ENCODE peak calls at places on chromosomes 11 and 22, in four cellular contexts. H, Y, C and W are unnamed samples. For H3K9me3, the result is how much of the 10 kb centered on the place peaks cover.

GRCh38 chr11:8087756-8088155 is 6.7 kb downstream of the TUB start:
- DNase-seq in H (no peak), Y (no peak), C (no peak), W (no peak)

GRCh38 chr22:18031670-18032454 is 7.5 kb upstream of the MICAL3 start:
- DNase-seq in H (peak), Y (no peak), C (no peak), W (peak)

GRCh38 chr11:66579017-66579606 is 10.7 kb upstream of the CTSF start:
- DNase-seq in H (peak), Y (peak), C (peak), W (peak)

GRCh38 chr11:10208045-10208674 is 85.9 kb downstream of the SBF2 start:
- DNase-seq in H (peak), Y (peak), C (peak), W (peak)

GRCh38 chr22:27345681-27346080 is 455.9 kb downstream of the MN1 start:
- DNase-seq in H (no peak), Y (no peak), C (no peak), W (no peak)

GRCh38 chr11:94885133-94885532 is 88.2 kb downstream of the CWC15 start:
- DNase-seq in H (peak), Y (no peak), C (no peak), W (no peak)

GRCh38 chr11:69654660-69655478 is 13.9 kb downstream of the CCND1 start:
- DNase-seq in H (no peak), Y (no peak), C (no peak), W (no peak)

GRCh38 chr11:113148076-113148475 is 166.3 kb upstream of the TTC12 start:
- DNase-seq in H (no peak), Y (no peak), C (no peak), W (no peak)

GRCh38 chr11:71305041-71305440 is 52.7 kb upstream of the SHANK2 start:
- DNase-seq in H (no peak), Y (no peak), C (no peak), W (no peak)

GRCh38 chr22:23289851-23290724 is 109.8 kb downstream of the BCR start:
- DNase-seq in H (peak), Y (peak), C (peak), W (no peak)

GRCh38 chr11:116044520-116044919 is 540.3 kb upstream of the CADM1 start:
- DNase-seq in H (no peak), Y (no peak), C (no peak), W (no peak)

GRCh38 chr11:134554861-134555260 is 142.8 kb upstream of the B3GAT1 start:
- DNase-seq in H (no peak), Y (no peak), C (no peak), W (no peak)

GRCh38 chr11:8503872-8504491 is 90.0 kb downstream of the STK33 start:
- DNase-seq in H (no peak), Y (no peak), C (no peak), W (no peak)

GRCh38 chr11:92008249-92008648 is 216.4 kb upstream of the FAT3 start:
- DNase-seq in H (no peak), Y (no peak), C (no peak), W (no peak)
- H3K9ac ChIP-seq in H (no peak), Y (no peak), C (no peak), W (no peak)

GRCh38 chr11:1099519-1100355 is 25.1 kb downstream of the MUC2 start:
- DNase-seq in H (no peak), Y (no peak), C (no peak), W (no peak)
- H3K9me3 ChIP-seq in H (under half), Y (under half), C (under half), W (under half)

DNA sequence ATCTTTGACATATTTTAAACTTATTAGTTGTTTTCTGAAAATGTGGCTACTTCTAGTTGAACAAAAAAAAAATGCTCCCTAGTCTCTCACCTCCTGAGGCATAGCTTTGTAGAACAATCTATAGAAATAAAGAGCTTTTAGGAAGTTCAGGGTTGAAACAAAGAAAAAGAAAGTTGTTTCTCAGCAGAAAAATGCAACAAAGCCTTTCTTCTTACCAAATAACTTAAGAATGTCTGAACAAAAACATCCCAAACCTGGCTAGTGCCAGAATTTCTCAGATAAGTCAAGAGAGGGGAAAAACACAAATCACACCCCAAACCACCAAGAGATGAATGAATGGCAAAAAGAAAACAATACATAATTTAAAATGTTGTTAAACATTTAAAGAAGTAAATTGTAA is 114.1 kb downstream of the MAML2 start:
- DNase-seq in H (peak), Y (no peak), C (no peak), W (no peak)
- H3K9ac ChIP-seq in H (no peak), Y (no peak), C (no peak), W (no peak)

GRCh38 chr11:47991266-47991830 is 11.0 kb downstream of the PTPRJ start:
- DNase-seq in H (peak), Y (peak), C (no peak), W (no peak)
- H3K9me3 ChIP-seq in H (under half), Y (under half), C (under half), W (under half)

GRCh38 chr11:12502041-12502440 is 124.7 kb downstream of the PARVA start:
- DNase-seq in H (peak), Y (no peak), C (no peak), W (no peak)
- H3K9ac ChIP-seq in H (no peak), Y (no peak), C (no peak), W (no peak)

DNA sequence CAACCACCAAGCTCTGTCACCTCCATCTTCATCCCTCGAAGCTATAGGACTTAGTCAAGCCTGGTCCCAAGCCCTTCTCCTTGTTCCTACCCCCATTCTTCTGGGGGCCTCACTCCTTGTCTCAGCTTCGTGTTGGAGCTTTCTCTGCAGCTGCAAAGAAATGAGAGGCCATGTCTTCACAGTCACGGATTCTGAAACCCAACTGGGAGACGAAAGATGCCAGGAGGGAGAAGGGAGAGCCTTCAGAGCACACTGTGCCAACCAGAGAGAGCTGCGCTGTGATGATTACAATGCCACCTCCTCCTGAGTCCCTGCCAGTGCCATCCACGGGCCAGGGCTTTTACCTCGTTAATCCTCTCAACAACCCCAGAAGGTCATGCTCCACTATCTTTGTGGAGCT is 469.3 kb downstream of the TBC1D22A start:
- DNase-seq in H (no peak), Y (no peak), C (no peak), W (no peak)
- H3K9me3 ChIP-seq in H (under half), Y (under half), C (under half), W (under half)

DNA sequence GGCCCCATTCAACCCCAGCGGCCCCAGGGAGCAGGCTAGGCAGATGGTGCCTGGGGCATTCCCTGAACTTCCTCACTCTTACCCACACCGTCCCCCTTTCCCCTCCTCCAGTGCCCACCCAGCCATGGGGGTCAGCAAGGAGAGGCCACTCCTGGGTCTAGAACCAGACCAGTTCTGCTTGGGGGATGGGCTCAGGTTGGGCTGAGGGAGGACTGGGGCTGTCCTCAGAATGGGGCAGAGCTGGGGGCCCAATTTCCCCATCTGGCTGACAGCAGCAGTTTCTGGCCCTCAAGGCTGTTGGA is 12.4 kb downstream of the SCYL1 start:
- DNase-seq in H (no peak), Y (no peak), C (no peak), W (no peak)
- H3K9ac ChIP-seq in H (no peak), Y (no peak), C (no peak), W (no peak)

DNA sequence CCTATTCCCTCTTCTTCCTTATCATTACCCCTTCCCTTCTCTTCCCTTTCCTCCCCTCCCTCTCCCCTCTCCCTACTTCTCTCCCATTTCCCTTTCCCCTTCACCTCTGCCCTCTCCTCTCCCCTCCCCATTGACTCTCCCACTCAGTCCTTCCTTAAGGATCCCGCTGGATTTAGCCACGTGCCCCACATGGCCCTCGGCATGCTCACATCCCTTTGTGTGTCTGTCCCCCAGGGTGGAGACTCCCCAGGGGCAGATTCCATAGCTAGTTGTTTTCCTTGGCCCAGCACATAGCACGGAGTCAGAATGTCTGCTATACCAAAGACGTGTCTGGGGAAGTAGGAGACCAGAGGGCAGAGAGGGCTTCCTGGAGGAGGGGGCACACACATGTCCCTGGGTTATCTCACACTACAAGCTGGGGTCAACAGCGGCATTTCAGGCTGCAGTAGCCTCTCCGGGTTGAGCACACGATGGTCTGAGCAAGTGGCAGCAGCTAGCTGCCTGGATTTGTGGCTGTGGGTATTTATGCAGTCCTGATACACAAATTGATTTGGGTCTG is 487.0 kb downstream of the TBC1D22A start:
- DNase-seq in H (no peak), Y (no peak), C (no peak), W (no peak)
- H3K9me3 ChIP-seq in H (under half), Y (under half), C (half or more), W (under half)